ENCODE peak calls at places on chromosomes 4 and X, in four cellular contexts. A is keratinocyte, T is cardiac muscle cell, P is dorsolateral prefrontal cortex. Q is an unnamed sample.

GRCh38 chrX:3581609-3582108 is 131.8 kb downstream of the PRKX start:
- DNase-seq in A (no peak), T (no peak), P (no peak), Q (no peak)

GRCh38 chrX:12901486-12901885 is 4.9 kb upstream of the TLR8 start:
- DNase-seq in A (peak; percentile 23), T (peak; percentile 40), P (peak; percentile 60), Q (no peak)

GRCh38 chr4:113445286-113445685 is 316.3 kb downstream of the CAMK2D start:
- DNase-seq in A (peak; percentile 70), T (no peak), P (no peak), Q (peak; percentile 87)

GRCh38 chr4:155506761-155507160 is 130.0 kb upstream of the MAP9 start:
- DNase-seq in A (no peak), T (peak; percentile 13), P (no peak), Q (no peak)

GRCh38 chr4:127793528-127793927 is 11.4 kb downstream of the HSPA4L start:
- DNase-seq in A (no peak), T (no peak), P (no peak), Q (no peak)

GRCh38 chrX:154818916-154819770 is 13.9 kb upstream of the MPP1 start:
- DNase-seq in A (no peak), T (peak; percentile 6), P (no peak), Q (no peak)

GRCh38 chr4:2074588-2074987 is 15.5 kb downstream of the NAT8L start:
- DNase-seq in A (no peak), T (no peak), P (peak; percentile 3), Q (no peak)

GRCh38 chr4:148124512-148124911 is 317.7 kb downstream of the NR3C2 start:
- DNase-seq in A (no peak), T (no peak), P (no peak), Q (no peak)

GRCh38 chr4:85496933-85497332 is 22.0 kb downstream of the ARHGAP24 start:
- DNase-seq in A (peak; percentile 60), T (no peak), P (no peak), Q (peak; percentile 64)

GRCh38 chrX:136030357-136031225 is 45.4 kb downstream of the SLC9A6 start:
- DNase-seq in A (no peak), T (peak; percentile 3), P (no peak), Q (no peak)

GRCh38 chr4:101198741-101199339 is 148.5 kb downstream of the PPP3CA start:
- DNase-seq in A (no peak), T (no peak), P (no peak), Q (no peak)

GRCh38 chr4:74874785-74875367 is 58.0 kb upstream of the PARM1 start:
- DNase-seq in A (peak; percentile 52), T (peak; percentile 83), P (peak; percentile 58), Q (peak; percentile 39)

GRCh38 chrX:110417128-110417527 is 58.5 kb downstream of the RTL9 start:
- DNase-seq in A (no peak), T (no peak), P (no peak), Q (no peak)

GRCh38 chrX:39616098-39616729 is 481.5 kb downstream of the BCOR start:
- DNase-seq in A (no peak), T (no peak), P (no peak), Q (no peak)

GRCh38 chr4:154822775-154823174 is 41.7 kb downstream of the RBM46 start:
- DNase-seq in A (peak; percentile 25), T (no peak), P (no peak), Q (peak; percentile 27)

GRCh38 chr4:112636688-112637551 is at the start of the genes LARP7 and ZGRF1:
- DNase-seq in A (peak; percentile 68), T (peak; percentile 100), P (peak; percentile 99), Q (peak; percentile 95)

GRCh38 chr4:110518889-110519490 is 43.0 kb downstream of the ENPEP start:
- DNase-seq in A (no peak), T (peak; percentile 57), P (no peak), Q (no peak)

GRCh38 chrX:133984857-133985163 is 584 bp downstream of the GPC3 start:
- DNase-seq in A (no peak), T (no peak), P (no peak), Q (no peak)

GRCh38 chr4:3807861-3808521 is 41.8 kb downstream of the ADRA2C start:
- DNase-seq in A (no peak), T (no peak), P (peak; percentile 19), Q (no peak)

GRCh38 chrX:8254386-8254785 is 83.3 kb upstream of the VCX2 start:
- DNase-seq in A (no peak), T (no peak), P (no peak), Q (no peak)

GRCh38 chr4:128818442-128818841 is 8.9 kb downstream of the JADE1 start:
- DNase-seq in A (no peak), T (no peak), P (no peak), Q (no peak)

GRCh38 chr4:151709587-151709986 is 51.2 kb downstream of the GATB start:
- DNase-seq in A (no peak), T (no peak), P (no peak), Q (no peak)

GRCh38 chr4:30863031-30863430 is 142.9 kb downstream of the PCDH7 start:
- DNase-seq in A (no peak), T (no peak), P (no peak), Q (no peak)

GRCh38 chr4:1602621-1603412 is 81.3 kb downstream of the FAM53A start:
- DNase-seq in A (no peak), T (no peak), P (no peak), Q (no peak)

GRCh38 chr4:48746608-48747374 is 33.3 kb downstream of the FRYL start:
- DNase-seq in A (peak; percentile 41), T (no peak), P (no peak), Q (peak; percentile 18)

GRCh38 chrX:16934212-16934611 is 12.2 kb upstream of the REPS2 start:
- DNase-seq in A (no peak), T (no peak), P (no peak), Q (no peak)

GRCh38 chr4:38034986-38035882 is 75.0 kb downstream of the PTTG2 start:
- DNase-seq in A (no peak), T (peak; percentile 78), P (peak; percentile 21), Q (no peak)

GRCh38 chr4:152957437-152958185 is 21.5 kb downstream of the FHDC1 start:
- DNase-seq in A (no peak), T (peak; percentile 85), P (no peak), Q (no peak)

GRCh38 chrX:17597836-17598434 is 139.4 kb upstream of the SCML1 start:
- DNase-seq in A (no peak), T (no peak), P (peak; percentile 12), Q (no peak)

GRCh38 chr4:10023806-10024205 is 2.5 kb upstream of the SLC2A9 start:
- DNase-seq in A (no peak), T (no peak), P (peak; percentile 9), Q (no peak)

GRCh38 chr4:33850503-33850902 is 2393.8 kb downstream of the ARAP2 start:
- DNase-seq in A (no peak), T (no peak), P (no peak), Q (no peak)

GRCh38 chr4:14196141-14196540 is 568.6 kb upstream of the BOD1L1 start:
- DNase-seq in A (no peak), T (peak; percentile 78), P (no peak), Q (no peak)

GRCh38 chrX:12885508-12885907 is 18.6 kb downstream of the TLR7 start:
- DNase-seq in A (no peak), T (no peak), P (no peak), Q (no peak)

GRCh38 chr4:81468685-81469084 is 3.0 kb downstream of the RASGEF1B start:
- DNase-seq in A (no peak), T (no peak), P (no peak), Q (no peak)
- H3K27ac ChIP-seq in A (no peak overlapping the region), T (no peak overlapping the region), P (peak overlapping the region; percentile 92), Q (no peak overlapping the region)

GRCh38 chr4:176272799-176273198 is 3.8 kb upstream of the ASB5 start:
- DNase-seq in A (no peak), T (no peak), P (no peak), Q (no peak)
- H3K27ac ChIP-seq in A (no peak overlapping the region), T (no peak overlapping the region), P (no peak overlapping the region), Q (no peak overlapping the region)

GRCh38 chr4:177308125-177308524 is 1.5 kb upstream of the NEIL3 start:
- DNase-seq in A (no peak), T (no peak), P (no peak), Q (peak; percentile 5)
- H3K27ac ChIP-seq in A (peak overlapping the region; percentile 6), T (no peak overlapping the region), P (no peak overlapping the region), Q (no peak overlapping the region)

DNA sequence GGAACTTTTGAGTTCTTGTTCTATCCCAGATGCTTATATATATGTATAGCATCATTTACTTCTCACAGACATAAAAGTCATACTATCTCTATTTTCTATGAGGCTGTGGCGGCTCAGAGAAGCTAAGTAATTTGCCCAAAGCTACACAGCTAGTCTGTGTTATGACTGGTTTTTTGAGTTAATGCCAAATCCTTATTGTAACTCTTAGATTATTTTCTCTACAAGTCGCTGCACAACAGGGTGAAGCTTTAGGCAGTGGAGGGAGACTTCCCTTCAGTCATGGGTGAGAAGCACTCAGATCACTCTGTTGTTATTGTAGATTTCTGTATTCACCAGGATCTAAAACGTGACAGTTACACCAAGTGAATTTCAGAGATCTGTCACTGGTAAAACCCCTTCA is 48.1 kb downstream of the WWC2 start:
- DNase-seq in A (no peak), T (no peak), P (no peak), Q (no peak)
- H3K27ac ChIP-seq in A (no peak overlapping the region), T (no peak overlapping the region), P (no peak overlapping the region), Q (no peak overlapping the region)

GRCh38 chrX:46733226-46733625 is 25.7 kb downstream of the SLC9A7 start:
- DNase-seq in A (no peak), T (no peak), P (no peak), Q (no peak)

GRCh38 chrX:46737041-46737440 is 21.9 kb downstream of the SLC9A7 start:
- DNase-seq in A (no peak), T (no peak), P (no peak), Q (no peak)

GRCh38 chrX:46739736-46740135 is 19.2 kb downstream of the SLC9A7 start:
- DNase-seq in A (no peak), T (no peak), P (no peak), Q (no peak)

GRCh38 chrX:46735625-46736024 is 23.3 kb downstream of the SLC9A7 start:
- DNase-seq in A (no peak), T (no peak), P (no peak), Q (no peak)

GRCh38 chrX:46737462-46737861 is 21.5 kb downstream of the SLC9A7 start:
- DNase-seq in A (no peak), T (no peak), P (no peak), Q (no peak)
- H3K27ac ChIP-seq in A (no peak overlapping the region), T (no peak overlapping the region), P (no peak overlapping the region), Q (peak overlapping the region; percentile 76)

GRCh38 chr4:6857009-6857882 is 52.4 kb upstream of the TBC1D14 start:
- DNase-seq in A (no peak), T (no peak), P (no peak), Q (no peak)

GRCh38 chr4:6854098-6854744 is 55.4 kb upstream of the TBC1D14 start:
- DNase-seq in A (no peak), T (no peak), P (no peak), Q (no peak)

GRCh38 chr4:6855692-6856297 is 53.8 kb upstream of the TBC1D14 start:
- DNase-seq in A (no peak), T (peak; percentile 61), P (no peak), Q (no peak)

GRCh38 chr4:6858997-6859396 is 50.6 kb upstream of the TBC1D14 start:
- DNase-seq in A (no peak), T (no peak), P (no peak), Q (no peak)

GRCh38 chr4:6856391-6856790 is 53.2 kb upstream of the TBC1D14 start:
- DNase-seq in A (no peak), T (no peak), P (no peak), Q (no peak)
- H3K27ac ChIP-seq in A (no peak overlapping the region), T (peak overlapping the region; percentile 3), P (peak overlapping the region; percentile 79), Q (no peak overlapping the region)